ENCODE peak calls at places on chromosomes 4 and X, in eight cellular contexts. Z is suprapubic skin, V is fibroblast of the aortic adventitia, X is fibroblast of lung, Y is prostate gland, L is ovary, J is AG04450, T is HFF-Myc. K is an unnamed sample.

GRCh38 chr4:188455353-188455752 is 316.1 kb downstream of the TRIML1 start:
- DNase-seq in Z (no peak), V (no peak), X (no peak), Y (no peak), L (no peak), J (no peak), T (no peak), K (no peak)

GRCh38 chrX:44637282-44637681 is 94.6 kb upstream of the FUNDC1 start:
- DNase-seq in Z (no peak), V (no peak), X (no peak), Y (no peak), L (no peak), J (no peak), T (no peak), K (no peak)

GRCh38 chr4:27293831-27294230 is 433.2 kb downstream of the STIM2 start:
- DNase-seq in Z (no peak), V (no peak), X (no peak), Y (no peak), L (no peak), J (no peak), T (no peak), K (no peak)

GRCh38 chr4:73019462-73020047 is 50.0 kb downstream of the COX18 start:
- DNase-seq in Z (no peak), V (peak), X (peak), Y (peak), L (no peak), J (peak), T (no peak), K (no peak)

GRCh38 chr4:76280488-76281441 is 25.8 kb upstream of the STBD1 start:
- DNase-seq in Z (no peak), V (no peak), X (no peak), Y (no peak), L (no peak), J (no peak), T (no peak), K (no peak)

GRCh38 chrX:16695079-16695676 is 17.3 kb downstream of the CTPS2 start:
- DNase-seq in Z (peak), V (peak), X (peak), Y (peak), L (peak), J (no peak), T (no peak), K (no peak)

GRCh38 chr4:128334256-128334655 is 46.6 kb upstream of the PGRMC2 start:
- DNase-seq in Z (no peak), V (no peak), X (no peak), Y (no peak), L (no peak), J (no peak), T (no peak), K (no peak)

GRCh38 chrX:86102341-86102740 is 45.9 kb upstream of the DACH2 start:
- DNase-seq in Z (no peak), V (no peak), X (no peak), Y (no peak), L (no peak), J (no peak), T (no peak), K (no peak)

GRCh38 chr4:94766856-94767255 is 9.1 kb downstream of the BMPR1B start:
- DNase-seq in Z (no peak), V (peak), X (peak), Y (no peak), L (no peak), J (no peak), T (peak), K (no peak)

GRCh38 chr4:108453366-108453765 is 167.0 kb upstream of the RPL34 start:
- DNase-seq in Z (no peak), V (no peak), X (no peak), Y (no peak), L (no peak), J (no peak), T (no peak), K (no peak)

GRCh38 chr4:6548201-6548881 is 26.6 kb upstream of the MAN2B2 start:
- DNase-seq in Z (no peak), V (peak), X (peak), Y (no peak), L (no peak), J (no peak), T (no peak), K (no peak)

GRCh38 chrX:129741880-129742758 is 3.3 kb downstream of the XPNPEP2 start:
- DNase-seq in Z (no peak), V (no peak), X (no peak), Y (no peak), L (no peak), J (no peak), T (no peak), K (no peak)

GRCh38 chr4:101593666-101594065 is 196.9 kb upstream of the BANK1 start:
- DNase-seq in Z (no peak), V (no peak), X (no peak), Y (no peak), L (no peak), J (no peak), T (no peak), K (no peak)

GRCh38 chr4:153611679-153612078 is 72.4 kb upstream of the TLR2 start:
- DNase-seq in Z (no peak), V (peak), X (peak), Y (no peak), L (no peak), J (peak), T (peak), K (no peak)

GRCh38 chr4:177108708-177109107 is 201.0 kb upstream of the NEIL3 start:
- DNase-seq in Z (no peak), V (peak), X (peak), Y (no peak), L (no peak), J (peak), T (no peak), K (no peak)

GRCh38 chrX:53831662-53832635 is 145.4 kb upstream of the HUWE1 start:
- DNase-seq in Z (no peak), V (peak), X (peak), Y (peak), L (no peak), J (no peak), T (peak), K (no peak)

GRCh38 chrX:7582191-7582590 is 260.8 kb upstream of the VCX start:
- DNase-seq in Z (no peak), V (no peak), X (no peak), Y (no peak), L (no peak), J (no peak), T (no peak), K (no peak)

GRCh38 chr4:104531390-104531789 is 36.7 kb upstream of the CXXC4 start:
- DNase-seq in Z (no peak), V (no peak), X (no peak), Y (no peak), L (no peak), J (no peak), T (no peak), K (no peak)

GRCh38 chr4:150150545-150151156 is 72.4 kb downstream of the DCLK2 start:
- DNase-seq in Z (no peak), V (no peak), X (no peak), Y (no peak), L (no peak), J (no peak), T (no peak), K (no peak)

GRCh38 chrX:137425273-137425902 is 140.5 kb upstream of the ZIC3 start:
- DNase-seq in Z (no peak), V (no peak), X (no peak), Y (no peak), L (no peak), J (no peak), T (no peak), K (no peak)

GRCh38 chr4:86035688-86036087 is 324.2 kb downstream of the MAPK10 start:
- DNase-seq in Z (no peak), V (no peak), X (peak), Y (no peak), L (no peak), J (no peak), T (no peak), K (no peak)

GRCh38 chrX:68792083-68792482 is 36.7 kb upstream of the EFNB1 start:
- DNase-seq in Z (no peak), V (no peak), X (no peak), Y (no peak), L (no peak), J (no peak), T (no peak), K (no peak)

GRCh38 chr4:184039963-184040383 is 134.9 kb downstream of the STOX2 start:
- DNase-seq in Z (no peak), V (no peak), X (no peak), Y (no peak), L (peak), J (no peak), T (no peak), K (no peak)

GRCh38 chr4:150355404-150355803 is 226.5 kb upstream of the MAB21L2 start:
- DNase-seq in Z (no peak), V (no peak), X (no peak), Y (no peak), L (no peak), J (no peak), T (no peak), K (no peak)

GRCh38 chr4:25223770-25224375 is 10.0 kb upstream of the PI4K2B start:
- DNase-seq in Z (no peak), V (peak), X (peak), Y (no peak), L (no peak), J (no peak), T (no peak), K (no peak)

GRCh38 chr4:173121044-173121685 is 47.4 kb upstream of the GALNT7 start:
- DNase-seq in Z (no peak), V (peak), X (peak), Y (no peak), L (no peak), J (no peak), T (no peak), K (peak)

GRCh38 chr4:128917781-128918180 is 108.3 kb downstream of the JADE1 start:
- DNase-seq in Z (no peak), V (no peak), X (no peak), Y (no peak), L (no peak), J (no peak), T (no peak), K (peak)

GRCh38 chr4:164621886-164622521 is 131.9 kb upstream of the SMIM31 start:
- DNase-seq in Z (no peak), V (peak), X (peak), Y (no peak), L (no peak), J (no peak), T (no peak), K (no peak)

GRCh38 chr4:26619784-26620183 is 35.9 kb downstream of the TBC1D19 start:
- DNase-seq in Z (no peak), V (peak), X (peak), Y (no peak), L (no peak), J (peak), T (no peak), K (no peak)

GRCh38 chrX:107507744-107508117 is 58.3 kb downstream of the FRMPD3 start:
- DNase-seq in Z (no peak), V (no peak), X (no peak), Y (no peak), L (no peak), J (no peak), T (no peak), K (no peak)

GRCh38 chr4:105710678-105711077 is 2.1 kb downstream of the GSTCD start:
- DNase-seq in Z (no peak), V (peak), X (peak), Y (no peak), L (no peak), J (no peak), T (no peak), K (no peak)

GRCh38 chr4:48027653-48028052 is 11.1 kb downstream of the NIPAL1 start:
- DNase-seq in Z (no peak), V (no peak), X (no peak), Y (no peak), L (no peak), J (no peak), T (no peak), K (no peak)

DNA sequence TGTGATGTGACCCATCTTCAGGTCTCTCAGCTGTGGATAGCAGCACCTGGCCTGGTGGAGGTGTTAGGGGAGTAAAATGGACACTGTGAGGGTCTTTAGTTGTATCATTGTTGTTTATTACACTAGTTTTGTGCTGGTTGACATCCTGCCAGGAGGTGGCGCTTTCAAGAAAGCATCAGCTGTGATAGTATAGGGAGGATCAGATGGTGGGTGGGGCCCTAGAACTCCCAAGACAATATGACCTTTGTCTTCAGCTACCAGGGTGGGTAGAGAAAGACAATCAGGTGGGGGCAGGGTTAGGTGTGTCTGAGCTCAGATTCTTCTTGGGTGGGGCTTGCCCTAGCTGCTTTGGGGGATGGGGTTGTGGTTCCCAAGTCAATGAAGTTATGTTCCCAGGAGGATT is 162.8 kb downstream of the PPP1R2C start:
- DNase-seq in Z (no peak), V (no peak), X (no peak), Y (no peak), L (no peak), J (no peak), T (no peak), K (peak)
- TF ChIP-seq CTCF in Z (no peak), V (no peak), X (no peak), Y (no peak), L (no peak), J (no peak), T (peak), K (peak)

DNA sequence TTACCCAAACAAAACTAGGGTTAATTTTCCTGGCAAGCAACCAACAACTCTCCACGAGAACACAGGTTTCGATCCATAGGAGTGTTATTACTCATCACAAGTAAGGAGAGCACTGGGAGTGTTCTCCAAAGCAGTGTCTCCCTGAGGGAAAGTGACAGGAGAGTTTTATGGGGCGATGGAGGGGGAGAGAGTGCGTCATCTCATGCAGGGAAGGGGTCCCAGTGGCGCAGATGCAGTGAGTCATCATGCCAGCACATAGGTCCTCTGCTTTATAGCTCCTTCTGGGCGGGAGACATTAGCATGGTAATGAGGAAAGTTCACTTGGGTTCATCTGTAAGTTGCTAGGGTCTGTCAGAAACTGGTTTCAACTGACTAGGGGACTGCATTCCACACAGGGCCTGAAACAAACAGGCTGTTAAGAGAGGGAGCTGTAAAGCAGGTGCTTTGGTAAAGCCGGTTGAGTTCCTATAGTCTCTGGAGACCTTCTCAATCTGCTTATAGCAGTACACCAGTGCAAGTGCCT is 12.7 kb upstream of the BOD1L1 start:
- DNase-seq in Z (no peak), V (peak), X (peak), Y (no peak), L (no peak), J (no peak), T (peak), K (no peak)
- H3K4me3 ChIP-seq in Z (no peak), V (no peak), X (no peak), Y (no peak), L (no peak), J (peak), T (no peak), K (no peak)

DNA sequence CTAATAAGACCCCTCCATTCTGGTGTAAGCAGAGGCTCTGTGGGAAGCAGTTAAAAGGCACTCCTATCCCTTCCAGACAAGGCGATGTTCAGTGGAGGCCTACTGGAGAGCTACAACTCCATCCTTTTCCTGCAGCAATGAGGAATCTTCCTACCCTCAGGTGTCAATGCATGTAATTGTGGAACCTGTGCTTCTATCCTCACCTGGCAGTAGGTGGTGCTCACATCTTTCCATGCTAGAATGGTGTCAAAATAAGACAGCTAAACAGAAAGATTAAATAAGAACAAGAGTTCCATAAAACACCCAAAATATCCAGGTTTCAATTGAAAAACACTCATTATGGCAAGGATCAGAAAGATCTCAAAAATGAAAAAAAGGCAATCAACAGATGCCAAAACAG is 224.6 kb downstream of the IL15 start:
- DNase-seq in Z (no peak), V (no peak), X (no peak), Y (no peak), L (no peak), J (no peak), T (no peak), K (no peak)
- TF ChIP-seq CTCF in Z (no peak), V (no peak), X (no peak), Y (no peak), L (no peak), J (no peak), T (no peak), K (no peak)

GRCh38 chrX:153927686-153927935 is 1.5 kb upstream of the ARHGAP4 start:
- DNase-seq in Z (no peak), V (no peak), X (no peak), Y (no peak), L (no peak), J (no peak), T (no peak), K (no peak)

GRCh38 chrX:153927936-153928760 is 2.1 kb upstream of the ARHGAP4 start:
- DNase-seq in Z (peak), V (peak), X (peak), Y (peak), L (peak), J (peak), T (peak), K (peak)

GRCh38 chrX:153930011-153930910 is 4.2 kb upstream of the ARHGAP4 start:
- DNase-seq in Z (no peak), V (no peak), X (no peak), Y (no peak), L (no peak), J (no peak), T (no peak), K (no peak)

GRCh38 chrX:153929576-153929975 is 3.5 kb upstream of the ARHGAP4 start:
- DNase-seq in Z (no peak), V (no peak), X (no peak), Y (no peak), L (peak), J (no peak), T (no peak), K (no peak)

DNA sequence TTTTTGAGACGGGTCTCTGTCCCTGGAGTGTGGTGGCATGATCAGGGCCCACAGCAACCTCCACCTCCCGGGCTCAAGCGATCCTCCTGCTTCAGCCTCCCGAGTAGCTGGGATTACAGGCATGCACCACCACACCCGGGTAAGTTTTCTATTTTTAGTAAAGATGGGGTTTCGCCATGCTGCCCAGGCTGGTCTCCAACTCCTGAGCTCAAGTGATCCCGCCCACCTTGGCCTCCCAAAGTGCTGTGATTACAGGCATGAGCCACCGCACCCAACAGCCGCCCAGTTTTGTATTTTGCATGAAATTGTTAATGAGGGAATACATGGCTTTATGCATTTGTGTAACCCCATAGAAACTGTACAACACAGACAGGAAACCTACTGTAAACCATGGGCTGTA is 2.8 kb upstream of the ARHGAP4 start:
- DNase-seq in Z (no peak), V (no peak), X (no peak), Y (no peak), L (no peak), J (no peak), T (no peak), K (no peak)
- H3K4me3 ChIP-seq in Z (peak), V (no peak), X (no peak), Y (no peak), L (no peak), J (no peak), T (no peak), K (peak)

GRCh38 chr4:139718358-139718757 is 52.7 kb downstream of the MGST2 start:
- DNase-seq in Z (no peak), V (no peak), X (no peak), Y (no peak), L (no peak), J (no peak), T (no peak), K (no peak)
- TF ChIP-seq CTCF in Z (no peak), V (no peak), X (no peak), Y (no peak), L (no peak), J (no peak), T (no peak), K (no peak)

GRCh38 chr4:138104462-138104775 is 137.7 kb downstream of the SLC7A11 start:
- DNase-seq in Z (no peak), V (no peak), X (no peak), Y (no peak), L (no peak), J (no peak), T (no peak), K (no peak)
- H3K4me3 ChIP-seq in Z (no peak), V (no peak), X (peak), Y (no peak), L (no peak), J (no peak), T (no peak), K (no peak)

GRCh38 chrX:105210258-105210657 is 10.2 kb downstream of the TEX13A start:
- DNase-seq in Z (no peak), V (no peak), X (no peak), Y (no peak), L (no peak), J (no peak), T (no peak), K (no peak)
- TF ChIP-seq CTCF in Z (no peak), V (no peak), X (no peak), Y (no peak), L (no peak), J (no peak), T (no peak), K (peak)

GRCh38 chrX:48923771-48924170 is 4.9 kb upstream of the PIM2 start:
- DNase-seq in Z (no peak), V (no peak), X (no peak), Y (no peak), L (no peak), J (no peak), T (no peak), K (no peak)

GRCh38 chrX:48933757-48934156 is 14.9 kb upstream of the PIM2 start:
- DNase-seq in Z (no peak), V (no peak), X (no peak), Y (no peak), L (no peak), J (no peak), T (no peak), K (no peak)

GRCh38 chrX:48927125-48927524 is 8.3 kb upstream of the PIM2 start:
- DNase-seq in Z (no peak), V (no peak), X (no peak), Y (no peak), L (no peak), J (no peak), T (no peak), K (no peak)

GRCh38 chrX:48924270-48924669 is 5.4 kb upstream of the PIM2 start:
- DNase-seq in Z (no peak), V (no peak), X (no peak), Y (no peak), L (no peak), J (no peak), T (no peak), K (no peak)

GRCh38 chrX:48927736-48928382 is 9.0 kb upstream of the PIM2 start:
- DNase-seq in Z (no peak), V (no peak), X (no peak), Y (no peak), L (no peak), J (no peak), T (no peak), K (no peak)
- H3K4me3 ChIP-seq in Z (no peak), V (no peak), X (no peak), Y (no peak), L (no peak), J (no peak), T (no peak), K (no peak)